ENCODE peak calls at places on chromosomes 7 and 10, in seven cellular contexts. One of them, this sample, is unnamed.

GRCh38 chr10:44865289-44865671 is 45.9 kb upstream of the TMEM72 start:
- DNase-seq in uterus: peak
- DNase-seq in neural crest cell: no peak
- DNase-seq in left ventricle myocardium superior: peak
- DNase-seq in GM12892: no peak
- DNase-seq in MM.1S: no peak
- DNase-seq in NCI-H460: no peak
- DNase-seq in this sample: no peak

GRCh38 chr7:105806592-105807266 is 69.7 kb downstream of the ATXN7L1 start:
- DNase-seq in uterus: no peak
- DNase-seq in neural crest cell: no peak
- DNase-seq in left ventricle myocardium superior: no peak
- DNase-seq in GM12892: peak
- DNase-seq in MM.1S: no peak
- DNase-seq in NCI-H460: no peak
- DNase-seq in this sample: peak

GRCh38 chr7:16348251-16348650 is 73.1 kb downstream of the CRPPA start:
- DNase-seq in uterus: no peak
- DNase-seq in neural crest cell: no peak
- DNase-seq in left ventricle myocardium superior: no peak
- DNase-seq in GM12892: no peak
- DNase-seq in MM.1S: no peak
- DNase-seq in NCI-H460: no peak
- DNase-seq in this sample: no peak

GRCh38 chr10:33293531-33294170 is 40.8 kb downstream of the NRP1 start:
- DNase-seq in uterus: no peak
- DNase-seq in neural crest cell: no peak
- DNase-seq in left ventricle myocardium superior: no peak
- DNase-seq in GM12892: no peak
- DNase-seq in MM.1S: no peak
- DNase-seq in NCI-H460: no peak
- DNase-seq in this sample: no peak

GRCh38 chr7:30874656-30875317 is 36.9 kb upstream of the AQP1 start:
- DNase-seq in uterus: no peak
- DNase-seq in neural crest cell: no peak
- DNase-seq in left ventricle myocardium superior: no peak
- DNase-seq in GM12892: no peak
- DNase-seq in MM.1S: no peak
- DNase-seq in NCI-H460: no peak
- DNase-seq in this sample: no peak

GRCh38 chr7:150876817-150877526 is 24.7 kb downstream of the AOC1 start:
- DNase-seq in uterus: peak
- DNase-seq in neural crest cell: peak
- DNase-seq in left ventricle myocardium superior: peak
- DNase-seq in GM12892: no peak
- DNase-seq in MM.1S: peak
- DNase-seq in NCI-H460: peak
- DNase-seq in this sample: peak

GRCh38 chr10:95363303-95363912 is 72.6 kb upstream of the PDLIM1 start:
- DNase-seq in uterus: peak
- DNase-seq in neural crest cell: peak
- DNase-seq in left ventricle myocardium superior: no peak
- DNase-seq in GM12892: peak
- DNase-seq in MM.1S: peak
- DNase-seq in NCI-H460: peak
- DNase-seq in this sample: peak

GRCh38 chr10:28991738-28992270 is 297.1 kb upstream of the LYZL1 start:
- DNase-seq in uterus: peak
- DNase-seq in neural crest cell: peak
- DNase-seq in left ventricle myocardium superior: peak
- DNase-seq in GM12892: no peak
- DNase-seq in MM.1S: peak
- DNase-seq in NCI-H460: peak
- DNase-seq in this sample: peak

This sample was measured in epithelial cell of esophagus.